ENCODE peak calls at places on chromosome 21, in six cellular contexts. One of them, this sample, is unnamed.
A peak's percentile ranks its signal among the peaks of the same experiment; 100 is the strongest.

GRCh38 chr21:45281411-45282282 is 6.0 kb downstream of the POFUT2 start:
- DNase-seq in H1: no peak
- DNase-seq in H9: peak; percentile 23
- DNase-seq in IMR-90: no peak
- DNase-seq in neuronal stem cell: no peak
- DNase-seq in mesenchymal stem cell: no peak
- DNase-seq in this sample: no peak

GRCh38 chr21:33403786-33404571 is 766 bp downstream of the IFNGR2 start:
- DNase-seq in IMR-90: peak; percentile 49
- DNase-seq in mesenchymal stem cell: peak; percentile 73
- DNase-seq in H9: peak; percentile 49
- DNase-seq in neuronal stem cell: peak; percentile 35
- DNase-seq in H1: peak; percentile 77
- DNase-seq in this sample: peak; percentile 47

GRCh38 chr21:37257526-37257966 is 9.6 kb downstream of the VPS26C start:
- DNase-seq in H9: no peak
- DNase-seq in IMR-90: peak; percentile 24
- DNase-seq in neuronal stem cell: no peak
- DNase-seq in mesenchymal stem cell: peak; percentile 66
- DNase-seq in H1: no peak
- DNase-seq in this sample: no peak

GRCh38 chr21:21163904-21164303 is 165.7 kb downstream of the NCAM2 start:
- DNase-seq in neuronal stem cell: peak; percentile 31
- DNase-seq in IMR-90: peak; percentile 82
- DNase-seq in mesenchymal stem cell: peak; percentile 74
- DNase-seq in H9: no peak
- DNase-seq in H1: peak; percentile 44
- DNase-seq in this sample: peak; percentile 79

GRCh38 chr21:37237346-37237745 is 29.8 kb downstream of the VPS26C start:
- DNase-seq in IMR-90: no peak
- DNase-seq in H9: no peak
- DNase-seq in H1: no peak
- DNase-seq in mesenchymal stem cell: no peak
- DNase-seq in neuronal stem cell: no peak
- DNase-seq in this sample: no peak

GRCh38 chr21:33278736-33279135 is 12.6 kb downstream of the IL10RB start:
- DNase-seq in IMR-90: peak; percentile 44
- DNase-seq in mesenchymal stem cell: no peak
- DNase-seq in H9: no peak
- DNase-seq in H1: no peak
- DNase-seq in neuronal stem cell: no peak
- DNase-seq in this sample: peak; percentile 33

GRCh38 chr21:44353200-44353970 is at the start of gene TRPM2:
- DNase-seq in mesenchymal stem cell: no peak
- DNase-seq in IMR-90: no peak
- DNase-seq in H9: no peak
- DNase-seq in neuronal stem cell: no peak
- DNase-seq in H1: no peak
- DNase-seq in this sample: peak; percentile 44

GRCh38 chr21:31293986-31294385 is 50.1 kb downstream of the TIAM1 start:
- DNase-seq in H9: no peak
- DNase-seq in neuronal stem cell: peak; percentile 6
- DNase-seq in H1: no peak
- DNase-seq in mesenchymal stem cell: peak; percentile 81
- DNase-seq in IMR-90: peak; percentile 94
- DNase-seq in this sample: peak; percentile 57

GRCh38 chr21:29448766-29449165 is 150.0 kb downstream of the BACH1 start:
- DNase-seq in mesenchymal stem cell: no peak
- DNase-seq in H1: no peak
- DNase-seq in IMR-90: no peak
- DNase-seq in H9: no peak
- DNase-seq in neuronal stem cell: no peak
- DNase-seq in this sample: no peak

GRCh38 chr21:32572574-32573420 is 12.5 kb downstream of the TCP10L start:
- DNase-seq in IMR-90: no peak
- DNase-seq in mesenchymal stem cell: no peak
- DNase-seq in H9: no peak
- DNase-seq in H1: no peak
- DNase-seq in neuronal stem cell: no peak
- DNase-seq in this sample: peak; percentile 86

GRCh38 chr21:16116067-16116466 is 386.3 kb downstream of the USP25 start:
- DNase-seq in H9: no peak
- DNase-seq in mesenchymal stem cell: no peak
- DNase-seq in neuronal stem cell: no peak
- DNase-seq in H1: no peak
- DNase-seq in IMR-90: no peak
- DNase-seq in this sample: no peak

GRCh38 chr21:45931397-45931969 is 50.1 kb upstream of the COL6A1 start:
- DNase-seq in IMR-90: no peak
- DNase-seq in mesenchymal stem cell: no peak
- DNase-seq in neuronal stem cell: no peak
- DNase-seq in H9: no peak
- DNase-seq in H1: no peak
- DNase-seq in this sample: no peak

GRCh38 chr21:41247561-41247968 is 69.0 kb upstream of the FAM3B start:
- DNase-seq in mesenchymal stem cell: no peak
- DNase-seq in neuronal stem cell: no peak
- DNase-seq in H1: peak; percentile 29
- DNase-seq in H9: no peak
- DNase-seq in IMR-90: peak; percentile 76
- DNase-seq in this sample: no peak

GRCh38 chr21:21714396-21714795 is 716.2 kb downstream of the NCAM2 start:
- DNase-seq in H9: no peak
- DNase-seq in IMR-90: peak; percentile 82
- DNase-seq in H1: no peak
- DNase-seq in neuronal stem cell: no peak
- DNase-seq in mesenchymal stem cell: peak; percentile 69
- DNase-seq in this sample: no peak

GRCh38 chr21:29335720-29336119 is 37.0 kb downstream of the BACH1 start:
- DNase-seq in mesenchymal stem cell: no peak
- DNase-seq in H1: no peak
- DNase-seq in IMR-90: peak; percentile 61
- DNase-seq in H9: no peak
- DNase-seq in neuronal stem cell: no peak
- DNase-seq in this sample: no peak

GRCh38 chr21:22120616-22121266 is 1122.5 kb downstream of the NCAM2 start:
- DNase-seq in H1: peak; percentile 48
- DNase-seq in neuronal stem cell: no peak
- DNase-seq in IMR-90: no peak
- DNase-seq in mesenchymal stem cell: no peak
- DNase-seq in H9: peak; percentile 49
- DNase-seq in this sample: peak; percentile 18

GRCh38 chr21:21750124-21750825 is 752.1 kb downstream of the NCAM2 start:
- DNase-seq in mesenchymal stem cell: no peak
- DNase-seq in H9: no peak
- DNase-seq in IMR-90: no peak
- DNase-seq in neuronal stem cell: no peak
- DNase-seq in H1: no peak
- DNase-seq in this sample: no peak

GRCh38 chr21:36092676-36093075 is 22.9 kb downstream of the CBR1 start:
- DNase-seq in IMR-90: no peak
- DNase-seq in mesenchymal stem cell: no peak
- DNase-seq in H9: no peak
- DNase-seq in neuronal stem cell: no peak
- DNase-seq in H1: no peak
- DNase-seq in this sample: no peak

GRCh38 chr21:33751533-33751932 is 109.2 kb downstream of the ITSN1 start:
- DNase-seq in IMR-90: no peak
- DNase-seq in H9: no peak
- DNase-seq in H1: no peak
- DNase-seq in mesenchymal stem cell: no peak
- DNase-seq in neuronal stem cell: no peak
- DNase-seq in this sample: no peak

GRCh38 chr21:41254090-41254700 is 62.4 kb upstream of the FAM3B start:
- DNase-seq in H9: no peak
- DNase-seq in IMR-90: peak; percentile 57
- DNase-seq in mesenchymal stem cell: no peak
- DNase-seq in H1: no peak
- DNase-seq in neuronal stem cell: no peak
- DNase-seq in this sample: no peak

GRCh38 chr21:18460979-18461378 is 57.4 kb upstream of the TMPRSS15 start:
- DNase-seq in IMR-90: no peak
- DNase-seq in neuronal stem cell: no peak
- DNase-seq in H9: no peak
- DNase-seq in H1: no peak
- DNase-seq in mesenchymal stem cell: no peak
- DNase-seq in this sample: no peak

GRCh38 chr21:38631171-38631570 is 132.9 kb upstream of the ERG start:
- DNase-seq in IMR-90: no peak
- DNase-seq in H1: no peak
- DNase-seq in mesenchymal stem cell: no peak
- DNase-seq in H9: no peak
- DNase-seq in neuronal stem cell: no peak
- DNase-seq in this sample: no peak

GRCh38 chr21:46597896-46598343 is 7.0 kb downstream of the S100B start:
- DNase-seq in H1: no peak
- DNase-seq in H9: no peak
- DNase-seq in IMR-90: no peak
- DNase-seq in neuronal stem cell: no peak
- DNase-seq in mesenchymal stem cell: no peak
- DNase-seq in this sample: no peak

GRCh38 chr21:36904093-36904666 is 62.3 kb downstream of the HLCS start:
- DNase-seq in H9: no peak
- DNase-seq in neuronal stem cell: no peak
- DNase-seq in IMR-90: no peak
- DNase-seq in mesenchymal stem cell: no peak
- DNase-seq in H1: no peak
- DNase-seq in this sample: no peak

DNA sequence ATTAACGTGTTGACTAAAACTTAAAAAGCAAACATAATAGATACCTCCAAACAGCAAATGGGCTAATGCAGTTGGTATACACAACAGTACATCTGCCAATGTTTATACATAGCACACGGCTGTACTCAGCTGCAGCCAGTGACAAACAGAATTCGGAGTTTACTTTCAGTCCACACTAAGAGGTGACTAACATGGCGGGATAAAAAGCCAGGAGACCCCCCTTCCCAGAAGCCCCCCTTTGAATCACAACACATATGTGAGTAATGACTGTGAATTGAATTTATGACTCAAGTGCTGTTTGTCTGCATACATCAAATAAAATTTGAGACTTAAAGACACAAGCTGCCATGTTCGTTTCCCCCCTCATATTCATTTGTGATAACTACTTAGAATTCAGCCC is 113.2 kb downstream of the RUNX1 start:
- DNase-seq in H9: no peak
- DNase-seq in neuronal stem cell: no peak
- DNase-seq in IMR-90: no peak
- DNase-seq in H1: no peak
- DNase-seq in mesenchymal stem cell: peak; percentile 33
- DNase-seq in this sample: no peak
- H2BK120ac ChIP-seq in H9: no peak overlapping the region
- H2BK120ac ChIP-seq in neuronal stem cell: no peak overlapping the region
- H2BK120ac ChIP-seq in IMR-90: peak overlapping the region; percentile 43
- H2BK120ac ChIP-seq in H1: no peak overlapping the region
- H2BK120ac ChIP-seq in mesenchymal stem cell: no peak overlapping the region
- H2BK120ac ChIP-seq in this sample: no peak overlapping the region

DNA sequence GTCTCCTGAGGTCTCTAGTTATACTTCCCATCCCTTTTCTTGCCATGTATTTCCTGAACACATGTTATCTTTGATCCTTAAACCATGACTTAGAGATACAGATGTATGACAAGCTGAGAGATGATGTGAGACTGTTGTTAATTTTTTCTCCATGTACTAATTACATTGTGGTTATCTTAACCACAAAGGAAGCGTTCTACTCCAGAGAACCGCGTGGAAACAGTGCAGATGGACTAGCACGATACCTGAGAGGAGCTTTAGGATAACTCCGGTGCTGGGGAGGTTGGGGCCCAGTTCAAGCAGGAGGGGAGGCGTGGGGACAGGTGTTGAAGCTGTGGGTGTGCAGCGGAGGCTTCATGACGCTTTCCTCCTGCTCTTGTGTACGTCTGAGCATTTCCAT is 17.5 kb downstream of the PDE9A start:
- DNase-seq in neuronal stem cell: no peak
- DNase-seq in IMR-90: no peak
- DNase-seq in H9: no peak
- DNase-seq in mesenchymal stem cell: peak; percentile 24
- DNase-seq in H1: no peak
- DNase-seq in this sample: no peak
- H2AFZ ChIP-seq in neuronal stem cell: no peak overlapping the region
- H2AFZ ChIP-seq in IMR-90: no peak overlapping the region
- H2AFZ ChIP-seq in H9: no peak overlapping the region
- H2AFZ ChIP-seq in mesenchymal stem cell: no peak overlapping the region
- H2AFZ ChIP-seq in H1: no peak overlapping the region
- H2AFZ ChIP-seq in this sample: no peak overlapping the region

GRCh38 chr21:42922918-42923317 is 2.5 kb downstream of the ERVH48-1 start:
- DNase-seq in mesenchymal stem cell: no peak
- DNase-seq in neuronal stem cell: no peak
- DNase-seq in H9: no peak
- DNase-seq in IMR-90: no peak
- DNase-seq in H1: no peak
- DNase-seq in this sample: no peak
- H2BK120ac ChIP-seq in mesenchymal stem cell: no peak overlapping the region
- H2BK120ac ChIP-seq in neuronal stem cell: no peak overlapping the region
- H2BK120ac ChIP-seq in H9: no peak overlapping the region
- H2BK120ac ChIP-seq in IMR-90: no peak overlapping the region
- H2BK120ac ChIP-seq in H1: no peak overlapping the region
- H2BK120ac ChIP-seq in this sample: no peak overlapping the region

GRCh38 chr21:42295845-42296244 is 19.4 kb downstream of the TFF3 start:
- DNase-seq in H9: no peak
- DNase-seq in H1: no peak
- DNase-seq in IMR-90: no peak
- DNase-seq in mesenchymal stem cell: no peak
- DNase-seq in neuronal stem cell: no peak
- DNase-seq in this sample: no peak

GRCh38 chr21:42291003-42291750 is 24.0 kb downstream of the TFF3 start:
- DNase-seq in H9: no peak
- DNase-seq in H1: no peak
- DNase-seq in neuronal stem cell: no peak
- DNase-seq in IMR-90: no peak
- DNase-seq in mesenchymal stem cell: no peak
- DNase-seq in this sample: no peak

GRCh38 chr21:42294273-42294880 is 20.8 kb downstream of the TFF3 start:
- DNase-seq in H1: no peak
- DNase-seq in neuronal stem cell: no peak
- DNase-seq in H9: no peak
- DNase-seq in IMR-90: no peak
- DNase-seq in mesenchymal stem cell: no peak
- DNase-seq in this sample: no peak

GRCh38 chr21:42291751-42292562 is 23.3 kb downstream of the TFF3 start:
- DNase-seq in IMR-90: no peak
- DNase-seq in H9: no peak
- DNase-seq in mesenchymal stem cell: no peak
- DNase-seq in neuronal stem cell: no peak
- DNase-seq in H1: no peak
- DNase-seq in this sample: peak; percentile 18

DNA sequence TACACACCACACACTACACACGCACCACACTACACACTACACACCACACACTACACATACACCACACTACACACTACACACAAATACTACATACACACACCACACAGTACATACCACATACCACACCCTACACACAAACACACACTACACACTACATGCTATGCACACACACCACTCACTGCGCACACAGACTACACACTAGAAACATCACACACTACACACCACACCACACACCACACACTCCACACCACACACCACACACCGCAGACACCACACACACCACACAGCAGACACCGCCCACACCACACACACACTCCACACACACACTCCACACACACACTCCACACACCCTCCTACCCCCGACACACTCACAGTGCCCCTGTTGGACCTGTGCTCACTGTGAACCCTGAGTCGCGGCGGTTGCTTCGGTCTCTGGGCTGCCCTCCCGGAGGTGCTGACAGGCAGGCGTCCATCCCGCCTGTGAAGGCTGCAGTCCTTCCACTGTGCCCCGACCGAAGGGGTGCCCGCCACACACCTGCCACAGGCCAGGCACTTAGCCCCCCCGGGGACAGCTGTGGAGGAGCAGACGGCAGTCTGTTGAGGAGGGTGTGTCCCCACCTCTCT is 21.4 kb downstream of the TFF3 start:
- DNase-seq in IMR-90: no peak
- DNase-seq in H9: no peak
- DNase-seq in H1: no peak
- DNase-seq in mesenchymal stem cell: no peak
- DNase-seq in neuronal stem cell: no peak
- DNase-seq in this sample: no peak
- H2AFZ ChIP-seq in IMR-90: no peak overlapping the region
- H2AFZ ChIP-seq in H9: no peak overlapping the region
- H2AFZ ChIP-seq in H1: no peak overlapping the region
- H2AFZ ChIP-seq in mesenchymal stem cell: no peak overlapping the region
- H2AFZ ChIP-seq in neuronal stem cell: no peak overlapping the region
- H2AFZ ChIP-seq in this sample: no peak overlapping the region

This sample was measured in trophoblast cell.